ENCODE peak calls at places on chromosomes 12 and 14, in six cellular contexts. G is stimulated activated naive CD4-positive, alpha-beta T cell; D is activated T-cell treated with anti-CD3 and anti-CD28 coated beads for 4 hours; M is T-helper 1 cell; A is head of caudate nucleus; H is left colon. Q is an unnamed sample.

GRCh38 chr12:530308-530707 is 70.6 kb downstream of the B4GALNT3 start:
- DNase-seq in M (no peak), D (no peak), H (no peak), G (no peak), A (no peak), Q (no peak)

GRCh38 chr14:81269100-81269978 is 48.6 kb upstream of the GTF2A1 start:
- DNase-seq in M (no peak), D (peak; percentile 11), G (peak; percentile 32), A (no peak), H (no peak), Q (peak; percentile 29)

GRCh38 chr12:15074351-15074750 is 101.5 kb downstream of the PDE6H start:
- DNase-seq in G (no peak), M (no peak), D (no peak), A (no peak), H (no peak), Q (no peak)

GRCh38 chr12:115794659-115795081 is 482.8 kb downstream of the MED13L start:
- DNase-seq in M (no peak), A (no peak), D (no peak), G (no peak), H (no peak), Q (no peak)

GRCh38 chr12:19227190-19227879 is 97.8 kb downstream of the PLEKHA5 start:
- DNase-seq in G (no peak), H (no peak), M (no peak), A (no peak), D (no peak), Q (no peak)

GRCh38 chr12:67517181-67517887 is 131.2 kb upstream of the DYRK2 start:
- DNase-seq in M (no peak), H (peak; percentile 29), D (no peak), A (no peak), G (no peak), Q (peak; percentile 40)

GRCh38 chr12:95809000-95809680 is 18.6 kb upstream of the NTN4 start:
- DNase-seq in G (no peak), M (no peak), A (no peak), H (no peak), D (no peak), Q (no peak)

GRCh38 chr12:27226319-27226984 is 17.6 kb upstream of the STK38L start:
- DNase-seq in M (no peak), A (no peak), D (no peak), G (no peak), H (no peak), Q (no peak)

GRCh38 chr12:120849765-120850164 is 54.4 kb downstream of the SPPL3 start:
- DNase-seq in A (no peak), H (no peak), G (no peak), M (no peak), D (no peak), Q (peak; percentile 25)

GRCh38 chr14:105445290-105445689 is 25.7 kb downstream of the MTA1 start:
- DNase-seq in G (no peak), D (no peak), H (no peak), M (no peak), A (no peak), Q (no peak)

GRCh38 chr12:28026701-28027100 is 54.2 kb upstream of the PTHLH start:
- DNase-seq in D (no peak), A (no peak), G (no peak), M (no peak), H (no peak), Q (no peak)

GRCh38 chr12:29611906-29612305 is 114.4 kb upstream of the OVCH1 start:
- DNase-seq in M (no peak), D (no peak), G (no peak), H (no peak), A (no peak), Q (no peak)

GRCh38 chr14:72535485-72535884 is 358.4 kb downstream of the DPF3 start:
- DNase-seq in G (peak; percentile 22), M (no peak), A (no peak), D (no peak), H (no peak), Q (no peak)

GRCh38 chr14:98189077-98189476 is 1082.9 kb downstream of the BCL11B start:
- DNase-seq in M (no peak), G (peak; percentile 63), A (no peak), H (no peak), D (no peak), Q (no peak)

GRCh38 chr14:73452341-73453191 is 5.8 kb downstream of the NUMB start:
- DNase-seq in G (no peak), M (no peak), A (no peak), D (no peak), H (no peak), Q (peak; percentile 60)

GRCh38 chr14:101074124-101075024 is 170.9 kb upstream of the RTL1 start:
- DNase-seq in H (peak; percentile 12), G (no peak), M (no peak), D (no peak), A (no peak), Q (no peak)

GRCh38 chr14:97705976-97706375 is 908.8 kb downstream of the VRK1 start:
- DNase-seq in G (no peak), A (no peak), H (no peak), D (no peak), M (no peak), Q (no peak)

GRCh38 chr12:120903382-120903817 is 758 bp downstream of the SPPL3 start:
- DNase-seq in H (peak; percentile 91), G (peak; percentile 63), M (peak; percentile 66), D (peak; percentile 36), A (peak; percentile 59), Q (peak; percentile 68)

GRCh38 chr12:3252416-3252815 is 175.2 kb downstream of the TSPAN9 start:
- DNase-seq in A (peak; percentile 67), M (no peak), H (peak; percentile 82), D (no peak), G (no peak), Q (no peak)

GRCh38 chr14:34219661-34220060 is 242.4 kb downstream of the SPTSSA start:
- DNase-seq in M (no peak), D (no peak), G (no peak), H (no peak), A (no peak), Q (no peak)

GRCh38 chr12:8038659-8039114 is 6.2 kb downstream of the FOXJ2 start:
- DNase-seq in M (no peak), G (no peak), A (peak; percentile 86), D (no peak), H (peak; percentile 60), Q (peak; percentile 86)

GRCh38 chr12:24853588-24853987 is 95.3 kb downstream of the BCAT1 start:
- DNase-seq in A (no peak), G (no peak), D (no peak), H (no peak), M (no peak), Q (no peak)

GRCh38 chr14:92531151-92531873 is 17.7 kb downstream of the RIN3 start:
- DNase-seq in M (no peak), H (no peak), A (no peak), D (peak; percentile 68), G (no peak), Q (no peak)

GRCh38 chr14:92491782-92492181 is 21.8 kb upstream of the RIN3 start:
- DNase-seq in A (no peak), M (no peak), G (no peak), D (no peak), H (no peak), Q (no peak)

GRCh38 chr14:104140463-104141331 is 2.3 kb downstream of the KIF26A start:
- DNase-seq in D (no peak), H (no peak), M (no peak), G (no peak), A (no peak), Q (no peak)

GRCh38 chr12:107318804-107319535 is 225.6 kb upstream of the CRY1 start:
- DNase-seq in G (peak; percentile 47), A (no peak), H (no peak), D (no peak), M (no peak), Q (no peak)

GRCh38 chr14:52660325-52660724 is 35.0 kb downstream of the ERO1A start:
- DNase-seq in G (no peak), M (no peak), D (no peak), A (no peak), H (no peak), Q (no peak)

GRCh38 chr14:96182546-96182945 is 22.1 kb upstream of the BDKRB2 start:
- DNase-seq in M (no peak), H (no peak), D (no peak), A (no peak), G (no peak), Q (no peak)

GRCh38 chr12:124821252-124822200 is 42.1 kb downstream of the SCARB1 start:
- DNase-seq in M (no peak), D (no peak), H (no peak), G (no peak), A (no peak), Q (no peak)

GRCh38 chr12:67482751-67483661 is 165.5 kb upstream of the DYRK2 start:
- DNase-seq in G (peak; percentile 86), A (peak; percentile 56), D (peak; percentile 29), H (peak; percentile 66), M (peak; percentile 37), Q (no peak)

GRCh38 chr12:88496429-88497190 is 83.7 kb downstream of the KITLG start:
- DNase-seq in G (no peak), A (no peak), H (no peak), D (no peak), M (no peak), Q (no peak)

GRCh38 chr14:46322076-46322475 is 329.5 kb downstream of the RPL10L start:
- DNase-seq in A (no peak), M (no peak), H (no peak), G (no peak), D (no peak), Q (no peak)

GRCh38 chr12:58148405-58148804 is 207.0 kb downstream of the ATP23 start:
- DNase-seq in G (no peak), D (no peak), H (no peak), A (no peak), M (no peak), Q (no peak)

GRCh38 chr14:29529418-29529817 is 398.2 kb downstream of the PRKD1 start:
- DNase-seq in D (no peak), G (no peak), A (no peak), H (no peak), M (no peak), Q (no peak)

GRCh38 chr12:607541-608001 is 55.7 kb downstream of the NINJ2 start:
- DNase-seq in M (no peak), D (no peak), G (no peak), H (no peak), A (no peak), Q (no peak)

GRCh38 chr12:24488091-24488596 is 460.8 kb downstream of the BCAT1 start:
- DNase-seq in D (no peak), M (no peak), A (no peak), H (no peak), G (no peak), Q (no peak)

GRCh38 chr12:75786071-75786470 is 245.5 kb downstream of the PHLDA1 start:
- DNase-seq in H (no peak), M (no peak), A (no peak), D (no peak), G (no peak), Q (no peak)

GRCh38 chr14:38887696-38888095 is 215.3 kb downstream of the SEC23A start:
- DNase-seq in M (no peak), H (no peak), D (no peak), A (no peak), G (no peak), Q (no peak)

GRCh38 chr14:99707420-99707819 is 23.3 kb downstream of the CYP46A1 start:
- DNase-seq in G (no peak), A (no peak), M (no peak), D (no peak), H (no peak), Q (no peak)